ENCODE peak calls at places on chromosomes 13 and 19, in six cellular contexts. One of them, this sample, is unnamed.

GRCh38 chr19:54473071-54473941 is at the start of gene CDC42EP5:
- DNase-seq in activated CD4-positive, alpha-beta T cell treated with anti-CD3 and anti-CD28 coated beads, Interleukin-2, amount 50 U/mL, for 48 hours: no peak
- DNase-seq in activated naive CD8-positive, alpha-beta T cell treated with anti-CD3 and anti-CD28 coated beads, Interleukin-2, amount 50 U/mL, for 24 hours: peak
- DNase-seq in lung: no peak
- DNase-seq in ureter: peak
- DNase-seq in T-cell: no peak
- DNase-seq in this sample: peak

GRCh38 chr19:40231057-40231456 is 4.6 kb upstream of the CCNP start:
- DNase-seq in T-cell: no peak
- DNase-seq in ureter: no peak
- DNase-seq in activated CD4-positive, alpha-beta T cell treated with anti-CD3 and anti-CD28 coated beads, Interleukin-2, amount 50 U/mL, for 48 hours: no peak
- DNase-seq in activated naive CD8-positive, alpha-beta T cell treated with anti-CD3 and anti-CD28 coated beads, Interleukin-2, amount 50 U/mL, for 24 hours: no peak
- DNase-seq in lung: no peak
- DNase-seq in this sample: no peak

GRCh38 chr19:39599116-39599515 is 3.2 kb upstream of the LGALS13 start:
- DNase-seq in lung: no peak
- DNase-seq in activated naive CD8-positive, alpha-beta T cell treated with anti-CD3 and anti-CD28 coated beads, Interleukin-2, amount 50 U/mL, for 24 hours: peak
- DNase-seq in activated CD4-positive, alpha-beta T cell treated with anti-CD3 and anti-CD28 coated beads, Interleukin-2, amount 50 U/mL, for 48 hours: peak
- DNase-seq in T-cell: no peak
- DNase-seq in ureter: no peak
- DNase-seq in this sample: peak

GRCh38 chr19:18776288-18776594 is 14.9 kb downstream of the COMP start:
- DNase-seq in lung: no peak
- DNase-seq in T-cell: no peak
- DNase-seq in ureter: no peak
- DNase-seq in activated CD4-positive, alpha-beta T cell treated with anti-CD3 and anti-CD28 coated beads, Interleukin-2, amount 50 U/mL, for 48 hours: no peak
- DNase-seq in activated naive CD8-positive, alpha-beta T cell treated with anti-CD3 and anti-CD28 coated beads, Interleukin-2, amount 50 U/mL, for 24 hours: no peak
- DNase-seq in this sample: no peak

GRCh38 chr13:93690139-93690538 is 463.5 kb downstream of the GPC6 start:
- DNase-seq in ureter: no peak
- DNase-seq in activated naive CD8-positive, alpha-beta T cell treated with anti-CD3 and anti-CD28 coated beads, Interleukin-2, amount 50 U/mL, for 24 hours: no peak
- DNase-seq in lung: no peak
- DNase-seq in T-cell: no peak
- DNase-seq in activated CD4-positive, alpha-beta T cell treated with anti-CD3 and anti-CD28 coated beads, Interleukin-2, amount 50 U/mL, for 48 hours: no peak
- DNase-seq in this sample: no peak

GRCh38 chr19:33960566-33960965 is 163.9 kb downstream of the KCTD15 start:
- DNase-seq in T-cell: no peak
- DNase-seq in lung: no peak
- DNase-seq in activated CD4-positive, alpha-beta T cell treated with anti-CD3 and anti-CD28 coated beads, Interleukin-2, amount 50 U/mL, for 48 hours: no peak
- DNase-seq in activated naive CD8-positive, alpha-beta T cell treated with anti-CD3 and anti-CD28 coated beads, Interleukin-2, amount 50 U/mL, for 24 hours: no peak
- DNase-seq in ureter: no peak
- DNase-seq in this sample: no peak

GRCh38 chr19:31349160-31349881 is at the start of gene TSHZ3:
- DNase-seq in lung: peak
- DNase-seq in ureter: peak
- DNase-seq in activated CD4-positive, alpha-beta T cell treated with anti-CD3 and anti-CD28 coated beads, Interleukin-2, amount 50 U/mL, for 48 hours: peak
- DNase-seq in T-cell: no peak
- DNase-seq in activated naive CD8-positive, alpha-beta T cell treated with anti-CD3 and anti-CD28 coated beads, Interleukin-2, amount 50 U/mL, for 24 hours: peak
- DNase-seq in this sample: no peak

GRCh38 chr13:80342541-80343371 is 1.8 kb upstream of the SPRY2 start:
- DNase-seq in activated CD4-positive, alpha-beta T cell treated with anti-CD3 and anti-CD28 coated beads, Interleukin-2, amount 50 U/mL, for 48 hours: peak
- DNase-seq in ureter: peak
- DNase-seq in lung: peak
- DNase-seq in activated naive CD8-positive, alpha-beta T cell treated with anti-CD3 and anti-CD28 coated beads, Interleukin-2, amount 50 U/mL, for 24 hours: peak
- DNase-seq in T-cell: peak
- DNase-seq in this sample: peak

GRCh38 chr19:7736148-7736547 is 4.2 kb upstream of the CLEC4G start:
- DNase-seq in activated CD4-positive, alpha-beta T cell treated with anti-CD3 and anti-CD28 coated beads, Interleukin-2, amount 50 U/mL, for 48 hours: no peak
- DNase-seq in T-cell: no peak
- DNase-seq in lung: no peak
- DNase-seq in ureter: no peak
- DNase-seq in activated naive CD8-positive, alpha-beta T cell treated with anti-CD3 and anti-CD28 coated beads, Interleukin-2, amount 50 U/mL, for 24 hours: no peak
- DNase-seq in this sample: no peak

GRCh38 chr13:79709526-79709925 is 228.6 kb downstream of the NDFIP2 start:
- DNase-seq in lung: no peak
- DNase-seq in activated naive CD8-positive, alpha-beta T cell treated with anti-CD3 and anti-CD28 coated beads, Interleukin-2, amount 50 U/mL, for 24 hours: no peak
- DNase-seq in T-cell: no peak
- DNase-seq in activated CD4-positive, alpha-beta T cell treated with anti-CD3 and anti-CD28 coated beads, Interleukin-2, amount 50 U/mL, for 48 hours: no peak
- DNase-seq in ureter: no peak
- DNase-seq in this sample: no peak

GRCh38 chr13:44188257-44188656 is 185.4 kb upstream of the SERP2 start:
- DNase-seq in activated CD4-positive, alpha-beta T cell treated with anti-CD3 and anti-CD28 coated beads, Interleukin-2, amount 50 U/mL, for 48 hours: no peak
- DNase-seq in T-cell: no peak
- DNase-seq in ureter: no peak
- DNase-seq in activated naive CD8-positive, alpha-beta T cell treated with anti-CD3 and anti-CD28 coated beads, Interleukin-2, amount 50 U/mL, for 24 hours: no peak
- DNase-seq in lung: no peak
- DNase-seq in this sample: no peak

GRCh38 chr13:84132491-84132890 is 250.2 kb upstream of the SLITRK1 start:
- DNase-seq in T-cell: no peak
- DNase-seq in ureter: no peak
- DNase-seq in activated naive CD8-positive, alpha-beta T cell treated with anti-CD3 and anti-CD28 coated beads, Interleukin-2, amount 50 U/mL, for 24 hours: no peak
- DNase-seq in lung: no peak
- DNase-seq in activated CD4-positive, alpha-beta T cell treated with anti-CD3 and anti-CD28 coated beads, Interleukin-2, amount 50 U/mL, for 48 hours: no peak
- DNase-seq in this sample: no peak

GRCh38 chr19:3149526-3150505 is 14.0 kb downstream of the GNA15 start:
- DNase-seq in ureter: no peak
- DNase-seq in activated CD4-positive, alpha-beta T cell treated with anti-CD3 and anti-CD28 coated beads, Interleukin-2, amount 50 U/mL, for 48 hours: no peak
- DNase-seq in activated naive CD8-positive, alpha-beta T cell treated with anti-CD3 and anti-CD28 coated beads, Interleukin-2, amount 50 U/mL, for 24 hours: no peak
- DNase-seq in lung: no peak
- DNase-seq in T-cell: no peak
- DNase-seq in this sample: no peak

GRCh38 chr13:67736646-67737420 is 506.7 kb upstream of the PCDH9 start:
- DNase-seq in T-cell: no peak
- DNase-seq in ureter: no peak
- DNase-seq in activated naive CD8-positive, alpha-beta T cell treated with anti-CD3 and anti-CD28 coated beads, Interleukin-2, amount 50 U/mL, for 24 hours: no peak
- DNase-seq in activated CD4-positive, alpha-beta T cell treated with anti-CD3 and anti-CD28 coated beads, Interleukin-2, amount 50 U/mL, for 48 hours: no peak
- DNase-seq in lung: no peak
- DNase-seq in this sample: no peak

GRCh38 chr13:99178636-99179035 is 22.0 kb upstream of the UBAC2 start:
- DNase-seq in ureter: no peak
- DNase-seq in activated CD4-positive, alpha-beta T cell treated with anti-CD3 and anti-CD28 coated beads, Interleukin-2, amount 50 U/mL, for 48 hours: no peak
- DNase-seq in activated naive CD8-positive, alpha-beta T cell treated with anti-CD3 and anti-CD28 coated beads, Interleukin-2, amount 50 U/mL, for 24 hours: no peak
- DNase-seq in lung: no peak
- DNase-seq in T-cell: no peak
- DNase-seq in this sample: no peak

GRCh38 chr19:947707-948533 is 22.1 kb downstream of the ARID3A start:
- DNase-seq in lung: peak
- DNase-seq in activated naive CD8-positive, alpha-beta T cell treated with anti-CD3 and anti-CD28 coated beads, Interleukin-2, amount 50 U/mL, for 24 hours: peak
- DNase-seq in T-cell: no peak
- DNase-seq in ureter: no peak
- DNase-seq in activated CD4-positive, alpha-beta T cell treated with anti-CD3 and anti-CD28 coated beads, Interleukin-2, amount 50 U/mL, for 48 hours: no peak
- DNase-seq in this sample: peak

GRCh38 chr13:85864963-85865530 is 65.8 kb upstream of the SLITRK6 start:
- DNase-seq in ureter: no peak
- DNase-seq in activated CD4-positive, alpha-beta T cell treated with anti-CD3 and anti-CD28 coated beads, Interleukin-2, amount 50 U/mL, for 48 hours: no peak
- DNase-seq in lung: no peak
- DNase-seq in T-cell: no peak
- DNase-seq in activated naive CD8-positive, alpha-beta T cell treated with anti-CD3 and anti-CD28 coated beads, Interleukin-2, amount 50 U/mL, for 24 hours: no peak
- DNase-seq in this sample: no peak

GRCh38 chr13:113881614-113882265 is 17.9 kb upstream of the GAS6 start:
- DNase-seq in activated naive CD8-positive, alpha-beta T cell treated with anti-CD3 and anti-CD28 coated beads, Interleukin-2, amount 50 U/mL, for 24 hours: no peak
- DNase-seq in lung: no peak
- DNase-seq in T-cell: no peak
- DNase-seq in activated CD4-positive, alpha-beta T cell treated with anti-CD3 and anti-CD28 coated beads, Interleukin-2, amount 50 U/mL, for 48 hours: no peak
- DNase-seq in ureter: no peak
- DNase-seq in this sample: no peak

GRCh38 chr13:75533866-75534265 is 3.8 kb downstream of the COMMD6 start:
- DNase-seq in lung: no peak
- DNase-seq in activated CD4-positive, alpha-beta T cell treated with anti-CD3 and anti-CD28 coated beads, Interleukin-2, amount 50 U/mL, for 48 hours: no peak
- DNase-seq in T-cell: no peak
- DNase-seq in ureter: no peak
- DNase-seq in activated naive CD8-positive, alpha-beta T cell treated with anti-CD3 and anti-CD28 coated beads, Interleukin-2, amount 50 U/mL, for 24 hours: no peak
- DNase-seq in this sample: no peak

GRCh38 chr13:114053026-114053425 is 79.2 kb upstream of the C13orf46 start:
- DNase-seq in T-cell: no peak
- DNase-seq in activated naive CD8-positive, alpha-beta T cell treated with anti-CD3 and anti-CD28 coated beads, Interleukin-2, amount 50 U/mL, for 24 hours: no peak
- DNase-seq in ureter: no peak
- DNase-seq in lung: no peak
- DNase-seq in activated CD4-positive, alpha-beta T cell treated with anti-CD3 and anti-CD28 coated beads, Interleukin-2, amount 50 U/mL, for 48 hours: no peak
- DNase-seq in this sample: no peak

GRCh38 chr13:30307194-30307965 is at the start of gene KATNAL1:
- DNase-seq in T-cell: peak
- DNase-seq in activated CD4-positive, alpha-beta T cell treated with anti-CD3 and anti-CD28 coated beads, Interleukin-2, amount 50 U/mL, for 48 hours: peak
- DNase-seq in lung: peak
- DNase-seq in activated naive CD8-positive, alpha-beta T cell treated with anti-CD3 and anti-CD28 coated beads, Interleukin-2, amount 50 U/mL, for 24 hours: peak
- DNase-seq in ureter: peak
- DNase-seq in this sample: peak

GRCh38 chr19:55117063-55117635 is 288 bp downstream of the PPP1R12C start:
- DNase-seq in T-cell: no peak
- DNase-seq in activated CD4-positive, alpha-beta T cell treated with anti-CD3 and anti-CD28 coated beads, Interleukin-2, amount 50 U/mL, for 48 hours: peak
- DNase-seq in activated naive CD8-positive, alpha-beta T cell treated with anti-CD3 and anti-CD28 coated beads, Interleukin-2, amount 50 U/mL, for 24 hours: peak
- DNase-seq in lung: no peak
- DNase-seq in ureter: no peak
- DNase-seq in this sample: no peak

GRCh38 chr13:42996584-42996983 is 4.5 kb upstream of the EPSTI1 start:
- DNase-seq in activated naive CD8-positive, alpha-beta T cell treated with anti-CD3 and anti-CD28 coated beads, Interleukin-2, amount 50 U/mL, for 24 hours: no peak
- DNase-seq in activated CD4-positive, alpha-beta T cell treated with anti-CD3 and anti-CD28 coated beads, Interleukin-2, amount 50 U/mL, for 48 hours: no peak
- DNase-seq in ureter: no peak
- DNase-seq in T-cell: no peak
- DNase-seq in lung: no peak
- DNase-seq in this sample: no peak

GRCh38 chr19:5141278-5141925 is 172.5 kb downstream of the KDM4B start:
- DNase-seq in activated naive CD8-positive, alpha-beta T cell treated with anti-CD3 and anti-CD28 coated beads, Interleukin-2, amount 50 U/mL, for 24 hours: no peak
- DNase-seq in ureter: no peak
- DNase-seq in T-cell: no peak
- DNase-seq in lung: no peak
- DNase-seq in activated CD4-positive, alpha-beta T cell treated with anti-CD3 and anti-CD28 coated beads, Interleukin-2, amount 50 U/mL, for 48 hours: no peak
- DNase-seq in this sample: no peak

GRCh38 chr19:38932425-38933179 is 1.9 kb downstream of the MRPS12 start:
- DNase-seq in activated naive CD8-positive, alpha-beta T cell treated with anti-CD3 and anti-CD28 coated beads, Interleukin-2, amount 50 U/mL, for 24 hours: peak
- DNase-seq in lung: no peak
- DNase-seq in activated CD4-positive, alpha-beta T cell treated with anti-CD3 and anti-CD28 coated beads, Interleukin-2, amount 50 U/mL, for 48 hours: no peak
- DNase-seq in T-cell: peak
- DNase-seq in ureter: no peak
- DNase-seq in this sample: peak

GRCh38 chr19:30209617-30210600 is 162.3 kb upstream of the ZNF536 start:
- DNase-seq in T-cell: no peak
- DNase-seq in lung: no peak
- DNase-seq in ureter: no peak
- DNase-seq in activated naive CD8-positive, alpha-beta T cell treated with anti-CD3 and anti-CD28 coated beads, Interleukin-2, amount 50 U/mL, for 24 hours: no peak
- DNase-seq in activated CD4-positive, alpha-beta T cell treated with anti-CD3 and anti-CD28 coated beads, Interleukin-2, amount 50 U/mL, for 48 hours: no peak
- DNase-seq in this sample: no peak

GRCh38 chr19:58519087-58519354 is 589 bp downstream of the ZBTB45 start:
- DNase-seq in T-cell: peak
- DNase-seq in lung: peak
- DNase-seq in ureter: peak
- DNase-seq in activated CD4-positive, alpha-beta T cell treated with anti-CD3 and anti-CD28 coated beads, Interleukin-2, amount 50 U/mL, for 48 hours: peak
- DNase-seq in activated naive CD8-positive, alpha-beta T cell treated with anti-CD3 and anti-CD28 coated beads, Interleukin-2, amount 50 U/mL, for 24 hours: peak
- DNase-seq in this sample: peak

GRCh38 chr19:48511321-48511731 is 309 bp downstream of the LMTK3 start:
- DNase-seq in activated CD4-positive, alpha-beta T cell treated with anti-CD3 and anti-CD28 coated beads, Interleukin-2, amount 50 U/mL, for 48 hours: no peak
- DNase-seq in lung: no peak
- DNase-seq in ureter: no peak
- DNase-seq in T-cell: peak
- DNase-seq in activated naive CD8-positive, alpha-beta T cell treated with anti-CD3 and anti-CD28 coated beads, Interleukin-2, amount 50 U/mL, for 24 hours: no peak
- DNase-seq in this sample: no peak

GRCh38 chr13:112603641-112604220 is 15.8 kb upstream of the TUBGCP3 start:
- DNase-seq in T-cell: no peak
- DNase-seq in ureter: no peak
- DNase-seq in lung: no peak
- DNase-seq in activated naive CD8-positive, alpha-beta T cell treated with anti-CD3 and anti-CD28 coated beads, Interleukin-2, amount 50 U/mL, for 24 hours: no peak
- DNase-seq in activated CD4-positive, alpha-beta T cell treated with anti-CD3 and anti-CD28 coated beads, Interleukin-2, amount 50 U/mL, for 48 hours: no peak
- DNase-seq in this sample: no peak

GRCh38 chr13:48596128-48596429 is 57.6 kb upstream of the CYSLTR2 start:
- DNase-seq in activated naive CD8-positive, alpha-beta T cell treated with anti-CD3 and anti-CD28 coated beads, Interleukin-2, amount 50 U/mL, for 24 hours: no peak
- DNase-seq in T-cell: no peak
- DNase-seq in ureter: no peak
- DNase-seq in lung: peak
- DNase-seq in activated CD4-positive, alpha-beta T cell treated with anti-CD3 and anti-CD28 coated beads, Interleukin-2, amount 50 U/mL, for 48 hours: no peak
- DNase-seq in this sample: no peak

GRCh38 chr19:18419195-18419698 is at the start of gene SSBP4:
- DNase-seq in activated CD4-positive, alpha-beta T cell treated with anti-CD3 and anti-CD28 coated beads, Interleukin-2, amount 50 U/mL, for 48 hours: peak
- DNase-seq in activated naive CD8-positive, alpha-beta T cell treated with anti-CD3 and anti-CD28 coated beads, Interleukin-2, amount 50 U/mL, for 24 hours: peak
- DNase-seq in lung: no peak
- DNase-seq in ureter: no peak
- DNase-seq in T-cell: peak
- DNase-seq in this sample: peak

GRCh38 chr13:112729408-112729807 is 39.6 kb downstream of the ATP11A start:
- DNase-seq in activated naive CD8-positive, alpha-beta T cell treated with anti-CD3 and anti-CD28 coated beads, Interleukin-2, amount 50 U/mL, for 24 hours: no peak
- DNase-seq in lung: no peak
- DNase-seq in T-cell: no peak
- DNase-seq in ureter: no peak
- DNase-seq in activated CD4-positive, alpha-beta T cell treated with anti-CD3 and anti-CD28 coated beads, Interleukin-2, amount 50 U/mL, for 48 hours: no peak
- DNase-seq in this sample: no peak

GRCh38 chr19:46766569-46767317 is 20.5 kb upstream of the STRN4 start:
- DNase-seq in lung: no peak
- DNase-seq in ureter: no peak
- DNase-seq in activated naive CD8-positive, alpha-beta T cell treated with anti-CD3 and anti-CD28 coated beads, Interleukin-2, amount 50 U/mL, for 24 hours: peak
- DNase-seq in activated CD4-positive, alpha-beta T cell treated with anti-CD3 and anti-CD28 coated beads, Interleukin-2, amount 50 U/mL, for 48 hours: peak
- DNase-seq in T-cell: peak
- DNase-seq in this sample: peak

GRCh38 chr19:38417544-38418506 is 8.2 kb downstream of the RASGRP4 start:
- DNase-seq in activated CD4-positive, alpha-beta T cell treated with anti-CD3 and anti-CD28 coated beads, Interleukin-2, amount 50 U/mL, for 48 hours: peak
- DNase-seq in T-cell: peak
- DNase-seq in activated naive CD8-positive, alpha-beta T cell treated with anti-CD3 and anti-CD28 coated beads, Interleukin-2, amount 50 U/mL, for 24 hours: peak
- DNase-seq in lung: peak
- DNase-seq in ureter: peak
- DNase-seq in this sample: peak